ENCODE peak calls at places on chromosomes 7 and 10, in seven cellular contexts. Y is IMR-90, D is tibial nerve, H is testis, F is uterus, B is stomach, U is body of pancreas. M is an unnamed sample.

GRCh38 chr7:38748056-38748610 is 117.0 kb upstream of the AMPH start:
- DNase-seq in Y (peak; percentile 36), D (no peak), H (no peak), F (peak; percentile 19), B (no peak), U (no peak), M (no peak)

GRCh38 chr10:45441239-45441638 is 67.2 kb downstream of the ALOX5 start:
- DNase-seq in Y (no peak), D (no peak), H (no peak), F (no peak), B (no peak), U (no peak), M (no peak)

GRCh38 chr7:113796557-113796956 is 122.3 kb downstream of the PPP1R3A start:
- DNase-seq in Y (peak; percentile 92), D (no peak), H (no peak), F (no peak), B (no peak), U (no peak), M (no peak)

GRCh38 chr7:147432068-147432467 is 1158.5 kb upstream of the C7orf33 start:
- DNase-seq in Y (peak; percentile 48), D (no peak), H (peak; percentile 20), F (no peak), B (no peak), U (no peak), M (no peak)

GRCh38 chr7:153521370-153521769 is 530.8 kb upstream of the DPP6 start:
- DNase-seq in Y (no peak), D (no peak), H (no peak), F (no peak), B (no peak), U (no peak), M (no peak)

GRCh38 chr10:130020651-130021372 is 56.7 kb upstream of the EBF3 start:
- DNase-seq in Y (no peak), D (no peak), H (no peak), F (no peak), B (no peak), U (no peak), M (no peak)

GRCh38 chr7:47095906-47096305 is 486.0 kb downstream of the TNS3 start:
- DNase-seq in Y (peak; percentile 28), D (no peak), H (no peak), F (no peak), B (no peak), U (no peak), M (no peak)

GRCh38 chr7:143214789-143215679 is 6.8 kb upstream of the TAS2R40 start:
- DNase-seq in Y (peak; percentile 85), D (no peak), H (peak; percentile 72), F (peak; percentile 39), B (peak; percentile 62), U (peak; percentile 66), M (peak; percentile 47)

GRCh38 chr10:16653223-16653622 is 131.5 kb upstream of the C1QL3 start:
- DNase-seq in Y (no peak), D (no peak), H (no peak), F (no peak), B (no peak), U (no peak), M (no peak)

GRCh38 chr10:25888627-25889026 is 45.4 kb upstream of the MYO3A start:
- DNase-seq in Y (no peak), D (no peak), H (no peak), F (no peak), B (no peak), U (no peak), M (no peak)

GRCh38 chr10:63901916-63902315 is 380.7 kb downstream of the REEP3 start:
- DNase-seq in Y (no peak), D (no peak), H (no peak), F (no peak), B (no peak), U (no peak), M (no peak)

GRCh38 chr10:76769161-76769560 is 868.4 kb downstream of the KCNMA1 start:
- DNase-seq in Y (no peak), D (no peak), H (no peak), F (no peak), B (no peak), U (no peak), M (no peak)

GRCh38 chr7:104980440-104980839 is 33.6 kb upstream of the KMT2E start:
- DNase-seq in Y (no peak), D (no peak), H (no peak), F (no peak), B (no peak), U (no peak), M (no peak)

GRCh38 chr7:152735443-152736004 is 24.0 kb upstream of the ACTR3B start:
- DNase-seq in Y (peak; percentile 11), D (no peak), H (no peak), F (no peak), B (no peak), U (no peak), M (no peak)

GRCh38 chr7:155973451-155973997 is 161.3 kb upstream of the SHH start:
- DNase-seq in Y (no peak), D (no peak), H (peak; percentile 3), F (no peak), B (no peak), U (no peak), M (no peak)

GRCh38 chr10:131548176-131548575 is 236.7 kb upstream of the TCERG1L start:
- DNase-seq in Y (no peak), D (no peak), H (no peak), F (no peak), B (no peak), U (no peak), M (no peak)

GRCh38 chr7:117445206-117445605 is 17.9 kb upstream of the ASZ1 start:
- DNase-seq in Y (peak; percentile 34), D (no peak), H (no peak), F (no peak), B (no peak), U (no peak), M (no peak)

GRCh38 chr10:26292058-26292457 is 75.5 kb downstream of the GAD2 start:
- DNase-seq in Y (no peak), D (no peak), H (no peak), F (no peak), B (no peak), U (no peak), M (no peak)

GRCh38 chr7:98329100-98329871 is 47.8 kb downstream of the BRI3 start:
- DNase-seq in Y (peak; percentile 16), D (no peak), H (no peak), F (no peak), B (no peak), U (no peak), M (no peak)

GRCh38 chr10:5490698-5491464 is 8.5 kb downstream of the CALML5 start:
- DNase-seq in Y (no peak), D (no peak), H (no peak), F (no peak), B (no peak), U (no peak), M (no peak)

GRCh38 chr7:101066858-101067227 is 18.4 kb upstream of the TRIM56 start:
- DNase-seq in Y (no peak), D (no peak), H (no peak), F (no peak), B (no peak), U (no peak), M (no peak)

GRCh38 chr7:150993511-150993910 is 2.7 kb downstream of the NOS3 start:
- DNase-seq in Y (no peak), D (no peak), H (no peak), F (no peak), B (no peak), U (no peak), M (peak; percentile 78)
- TF ChIP-seq POLR2A in Y (no peak), D (no peak), H (no peak), F (no peak), B (no peak), U (no peak), M (peak; percentile 63)

GRCh38 chr7:2721842-2722241 is 33.8 kb downstream of the AMZ1 start:
- DNase-seq in Y (no peak), D (no peak), H (no peak), F (no peak), B (no peak), U (no peak), M (no peak)

GRCh38 chr7:2725178-2726105 is 37.4 kb downstream of the AMZ1 start:
- DNase-seq in Y (no peak), D (no peak), H (no peak), F (peak; percentile 10), B (peak; percentile 17), U (no peak), M (no peak)

GRCh38 chr7:2724453-2725177 is 36.6 kb downstream of the AMZ1 start:
- DNase-seq in Y (no peak), D (no peak), H (no peak), F (peak; percentile 4), B (peak; percentile 14), U (no peak), M (peak; percentile 18)

GRCh38 chr7:2722591-2722990 is 34.6 kb downstream of the AMZ1 start:
- DNase-seq in Y (no peak), D (no peak), H (no peak), F (no peak), B (no peak), U (no peak), M (peak; percentile 11)

DNA sequence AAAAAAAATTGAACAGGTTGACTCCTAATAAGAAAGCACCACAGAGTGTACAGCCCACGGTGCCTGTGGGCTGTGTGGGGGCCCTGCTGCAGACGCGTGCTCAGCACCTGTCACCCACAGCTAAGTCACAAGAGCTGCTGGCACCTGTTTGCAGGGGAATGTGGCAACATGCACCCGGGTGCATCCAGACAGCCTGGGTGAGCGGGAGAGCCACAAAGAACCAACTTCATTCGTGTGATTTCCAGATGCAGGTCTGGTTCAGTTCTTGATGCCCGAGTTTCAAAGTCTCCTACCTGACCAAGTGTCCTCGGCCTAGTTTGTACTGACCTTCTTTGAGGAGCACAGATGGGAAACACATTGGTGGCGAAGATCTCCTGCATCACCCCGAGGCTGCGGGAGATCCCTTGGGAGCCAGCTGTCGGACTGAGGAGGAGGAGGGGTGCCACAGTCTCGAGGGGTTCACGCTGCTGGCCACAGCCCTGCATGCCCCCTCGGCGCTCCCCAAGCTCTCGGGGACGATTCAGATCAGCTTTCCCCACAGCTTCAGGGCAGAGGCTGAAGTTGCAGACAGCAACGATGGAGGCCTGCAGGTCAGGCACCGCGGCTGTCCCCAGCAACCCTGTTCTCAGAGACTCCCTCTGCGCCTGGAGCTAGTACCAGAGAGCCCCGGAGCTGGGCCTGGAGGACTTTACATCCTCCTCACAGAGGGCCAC is 35.3 kb downstream of the AMZ1 start:
- DNase-seq in Y (no peak), D (no peak), H (no peak), F (no peak), B (no peak), U (no peak), M (peak; percentile 24)
- H3K27ac ChIP-seq in Y (no peak overlapping the region), D (no peak overlapping the region), H (no peak overlapping the region), F (no peak overlapping the region), B (no peak overlapping the region), U (no peak overlapping the region), M (no peak overlapping the region)

GRCh38 chr10:102140218-102140617 is 7.4 kb downstream of the PPRC1 start:
- DNase-seq in Y (no peak), D (no peak), H (no peak), F (no peak), B (no peak), U (no peak), M (no peak)
- TF ChIP-seq POLR2A in Y (no peak), D (no peak), H (no peak), F (no peak), B (no peak), U (no peak), M (no peak)

DNA sequence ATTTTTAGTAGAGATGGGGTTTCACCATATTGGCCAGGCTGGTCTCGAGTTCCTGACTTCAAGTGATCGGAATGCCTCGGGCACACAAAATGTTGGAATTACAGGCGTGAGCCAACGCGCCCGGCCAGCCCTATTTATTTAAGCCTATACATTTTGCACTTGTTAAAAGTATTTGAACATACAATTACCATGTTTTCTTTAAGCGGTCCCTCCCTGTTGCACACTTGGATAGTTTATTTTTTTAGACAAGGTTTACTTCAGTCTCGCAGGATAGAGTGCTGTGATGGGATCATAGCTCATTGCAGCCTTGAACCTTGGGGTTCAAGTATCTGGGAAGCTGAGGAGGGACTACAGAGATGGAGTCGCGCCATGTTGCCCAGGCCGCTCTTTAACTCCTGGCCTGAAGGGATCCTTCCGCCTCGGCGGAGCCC is 35.7 kb upstream of the SRRM3 start:
- DNase-seq in Y (no peak), D (peak; percentile 5), H (no peak), F (no peak), B (no peak), U (no peak), M (no peak)
- H3K27ac ChIP-seq in Y (peak overlapping the region; percentile 13), D (peak overlapping the region; percentile 68), H (peak overlapping the region; percentile 67), F (peak overlapping the region; percentile 69), B (peak overlapping the region; percentile 85), U (peak overlapping the region; percentile 94), M (peak overlapping the region; percentile 88)